ENCODE peak calls at places on chromosomes 16 and 17, in seven cellular contexts. T is SK-N-SH, K is HepG2, D is GM12878, R is K562, W is HCT116, Y is H1. B is an unnamed sample.

GRCh38 chr16:734981-735881 is 5.6 kb downstream of the CIAO3 start:
- DNase-seq in K (no peak), D (no peak), W (no peak), Y (no peak), T (no peak), R (no peak), B (no peak)

GRCh38 chr17:17104494-17104893 is 62.2 kb downstream of the MPRIP start:
- DNase-seq in T (no peak), K (no peak), W (no peak), R (no peak), Y (no peak), D (no peak), B (no peak)

GRCh38 chr17:38464723-38465419 is 36.6 kb downstream of the ARHGAP23 start:
- DNase-seq in K (no peak), W (peak; percentile 64), T (peak; percentile 96), D (no peak), Y (no peak), R (peak; percentile 73), B (no peak)

GRCh38 chr17:77645441-77646430 is 312.8 kb upstream of the TNRC6C start:
- DNase-seq in K (no peak), T (no peak), R (no peak), D (no peak), W (no peak), Y (no peak), B (no peak)

GRCh38 chr16:3171855-3172593 is 16.0 kb upstream of the OR1F1 start:
- DNase-seq in Y (peak; percentile 96), K (peak; percentile 67), W (no peak), T (peak; percentile 51), R (peak; percentile 83), D (no peak), B (no peak)

GRCh38 chr17:4833941-4834501 is 881 bp downstream of the MINK1 start:
- DNase-seq in W (no peak), Y (no peak), D (no peak), R (peak; percentile 50), K (peak; percentile 68), T (peak; percentile 44), B (no peak)

GRCh38 chr16:71441348-71441781 is 489 bp downstream of the TLE7 start:
- DNase-seq in K (no peak), T (peak; percentile 54), W (no peak), R (no peak), Y (peak; percentile 95), D (no peak), B (no peak)

GRCh38 chr16:58198022-58198683 is at the start of gene CSNK2A2:
- DNase-seq in W (peak; percentile 32), K (peak; percentile 56), D (no peak), Y (peak; percentile 72), R (peak; percentile 86), T (peak; percentile 99), B (peak; percentile 75)

GRCh38 chr16:81066700-81067099 is 10.3 kb downstream of the C16orf46 start:
- DNase-seq in K (no peak), T (no peak), W (no peak), Y (no peak), D (no peak), R (no peak), B (no peak)

GRCh38 chr16:598823-599739 is 9.2 kb downstream of the RAB40C start:
- DNase-seq in D (no peak), W (no peak), K (no peak), Y (no peak), T (no peak), R (no peak), B (no peak)

GRCh38 chr17:65850486-65850885 is 289.0 kb upstream of the AXIN2 start:
- DNase-seq in D (peak; percentile 19), T (no peak), R (no peak), K (no peak), W (peak; percentile 8), Y (no peak), B (no peak)

GRCh38 chr17:17358060-17358751 is 55.0 kb downstream of the NT5M start:
- DNase-seq in R (no peak), Y (no peak), K (no peak), W (no peak), D (no peak), T (no peak), B (no peak)

GRCh38 chr17:50122945-50123344 is 7.0 kb downstream of the SAMD14 start:
- DNase-seq in R (no peak), T (no peak), W (no peak), Y (no peak), K (no peak), D (no peak), B (no peak)

GRCh38 chr16:84053237-84053636 is 10.6 kb upstream of the SLC38A8 start:
- DNase-seq in W (no peak), D (no peak), K (no peak), R (no peak), T (no peak), Y (no peak), B (no peak)

GRCh38 chr17:76922967-76923366 is 54.8 kb downstream of the MGAT5B start:
- DNase-seq in R (no peak), T (no peak), W (no peak), K (no peak), Y (no peak), D (no peak), B (no peak)

DNA sequence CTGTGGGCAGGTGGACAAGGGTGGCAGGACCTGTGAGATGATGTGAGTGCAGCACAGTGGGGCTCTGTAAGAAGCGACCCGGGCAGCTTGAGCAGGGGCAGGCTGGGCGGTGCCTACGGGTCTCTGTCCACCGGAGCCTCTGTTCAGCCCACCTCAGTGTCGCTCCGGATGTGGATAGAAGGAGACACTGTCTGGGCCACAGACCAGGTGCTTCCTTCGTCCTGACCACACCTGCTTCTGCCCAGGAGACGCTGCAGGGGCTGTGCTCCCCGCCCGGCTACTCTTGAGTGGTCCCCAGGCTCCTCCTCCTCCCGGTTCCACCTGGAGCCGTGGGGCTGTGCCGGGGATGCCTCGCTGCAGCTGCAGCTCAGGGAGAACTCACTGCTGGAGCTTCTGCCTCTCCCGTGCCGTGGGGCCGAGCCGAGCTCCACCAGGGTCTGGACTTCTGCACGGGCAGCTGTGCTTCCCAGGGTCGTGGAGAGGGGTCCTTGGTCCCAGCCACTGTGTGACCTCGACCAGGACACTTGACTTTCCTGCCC is 21.5 kb downstream of the METRNL start:
- DNase-seq in D (no peak), K (no peak), T (no peak), Y (no peak), R (no peak), W (no peak), B (no peak)
- TF ChIP-seq JUND in D (no peak), K (no peak), T (no peak), Y (no peak), R (no peak), W (no peak), B (no peak)

GRCh38 chr16:90032664-90033346 is 13.5 kb upstream of the DBNDD1 start:
- DNase-seq in K (no peak), D (no peak), W (no peak), Y (no peak), R (no peak), T (no peak), B (no peak)
- TF ChIP-seq JUND in K (no peak), D (no peak), W (no peak), Y (no peak), R (no peak), T (no peak), B (no peak)

GRCh38 chr17:57355090-57355859 is 99.0 kb downstream of the MSI2 start:
- DNase-seq in T (no peak), Y (no peak), W (no peak), R (no peak), D (no peak), K (no peak), B (no peak)

GRCh38 chr17:57357392-57357784 is 101.1 kb downstream of the MSI2 start:
- DNase-seq in W (no peak), Y (no peak), D (no peak), R (no peak), K (no peak), T (no peak), B (peak; percentile 92)

GRCh38 chr17:57354669-57355068 is 98.3 kb downstream of the MSI2 start:
- DNase-seq in W (no peak), R (no peak), T (no peak), K (no peak), D (no peak), Y (no peak), B (no peak)

GRCh38 chr17:57356722-57357391 is 100.5 kb downstream of the MSI2 start:
- DNase-seq in W (no peak), Y (no peak), T (no peak), K (no peak), R (no peak), D (no peak), B (no peak)

GRCh38 chr17:57356153-57356721 is 99.9 kb downstream of the MSI2 start:
- DNase-seq in W (no peak), Y (no peak), R (no peak), K (no peak), T (no peak), D (no peak), B (no peak)
- TF ChIP-seq JUND in W (no peak), Y (no peak), R (no peak), K (no peak), T (no peak), D (no peak), B (no peak)

GRCh38 chr16:75293746-75294145 is 42.3 kb upstream of the BCAR1 start:
- DNase-seq in R (no peak), Y (no peak), W (no peak), T (no peak), D (no peak), K (no peak), B (no peak)

GRCh38 chr16:75296606-75297005 is 45.2 kb upstream of the BCAR1 start:
- DNase-seq in T (peak; percentile 63), W (no peak), D (no peak), Y (no peak), R (no peak), K (no peak), B (no peak)

GRCh38 chr16:75292691-75293090 is 41.3 kb upstream of the BCAR1 start:
- DNase-seq in K (no peak), R (no peak), T (no peak), W (no peak), Y (no peak), D (no peak), B (no peak)

GRCh38 chr16:75293173-75293572 is 41.7 kb upstream of the BCAR1 start:
- DNase-seq in D (no peak), K (no peak), R (no peak), T (no peak), W (no peak), Y (no peak), B (no peak)

DNA sequence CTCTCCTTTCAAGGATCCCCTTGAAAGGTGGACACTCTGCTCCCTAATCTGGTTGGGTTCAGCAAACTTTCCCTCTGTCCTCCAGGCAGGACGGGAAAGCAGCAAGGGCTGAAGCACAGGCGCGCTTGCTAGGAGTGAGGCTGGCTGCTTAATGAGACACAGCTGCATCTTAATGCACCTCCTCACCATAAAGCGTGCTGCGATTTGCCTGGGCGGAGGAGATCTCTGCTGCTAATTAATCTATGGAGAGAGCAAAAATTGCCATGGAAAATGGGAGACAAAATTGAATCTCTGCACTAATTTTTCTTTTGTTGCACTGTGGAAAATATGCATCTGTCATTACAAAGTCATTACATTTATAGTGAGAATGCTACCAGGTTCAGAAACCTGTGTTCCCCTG is 43.3 kb upstream of the BCAR1 start:
- DNase-seq in Y (no peak), W (no peak), T (peak; percentile 66), K (no peak), R (no peak), D (no peak), B (no peak)
- TF ChIP-seq JUND in Y (no peak), W (no peak), T (no peak), K (no peak), R (no peak), D (no peak), B (no peak)

GRCh38 chr17:41617136-41617535 is 4.6 kb upstream of the KRT16 start:
- DNase-seq in D (no peak), Y (no peak), W (no peak), T (no peak), K (no peak), R (no peak), B (no peak)
- TF ChIP-seq JUND in D (no peak), Y (no peak), W (no peak), T (no peak), K (no peak), R (no peak), B (no peak)

B was measured in T47D.